ENCODE peak calls at places on chromosomes 2 and 18, in eight cellular contexts. Z, D, T, J, O, S, U and A are unnamed samples.

GRCh38 chr2:199861116-199861774 is 10.3 kb upstream of the FTCDNL1 start:
- DNase-seq in Z (no peak), D (no peak), T (peak), J (no peak), O (no peak), S (no peak), U (no peak), A (no peak)

GRCh38 chr2:104046466-104046865 is 807.4 kb upstream of the POU3F3 start:
- DNase-seq in Z (no peak), D (no peak), T (no peak), J (no peak), O (no peak), S (no peak), U (no peak), A (no peak)

GRCh38 chr2:108637304-108637669 is 82.0 kb upstream of the RANBP2 start:
- DNase-seq in Z (no peak), D (peak), T (no peak), J (no peak), O (no peak), S (no peak), U (no peak), A (peak)

GRCh38 chr2:105866439-105867170 is 121.9 kb downstream of the NCK2 start:
- DNase-seq in Z (no peak), D (no peak), T (no peak), J (no peak), O (no peak), S (no peak), U (no peak), A (no peak)

GRCh38 chr2:45302011-45302325 is 292.7 kb upstream of the SIX2 start:
- DNase-seq in Z (no peak), D (no peak), T (peak), J (no peak), O (no peak), S (no peak), U (no peak), A (no peak)

GRCh38 chr2:137161250-137161649 is 395.9 kb downstream of the THSD7B start:
- DNase-seq in Z (no peak), D (no peak), T (no peak), J (no peak), O (no peak), S (no peak), U (no peak), A (no peak)

GRCh38 chr2:62597323-62597722 is 91.3 kb upstream of the TMEM17 start:
- DNase-seq in Z (no peak), D (no peak), T (no peak), J (no peak), O (no peak), S (no peak), U (no peak), A (no peak)

GRCh38 chr18:9612215-9612830 is 2.0 kb downstream of the PPP4R1 start:
- DNase-seq in Z (peak), D (no peak), T (peak), J (no peak), O (no peak), S (no peak), U (no peak), A (no peak)

GRCh38 chr18:50441518-50441917 is 66.7 kb downstream of the SKA1 start:
- DNase-seq in Z (no peak), D (no peak), T (peak), J (no peak), O (no peak), S (no peak), U (no peak), A (no peak)

GRCh38 chr2:237299897-237300296 is 114.1 kb downstream of the COL6A3 start:
- DNase-seq in Z (no peak), D (no peak), T (no peak), J (no peak), O (no peak), S (no peak), U (no peak), A (no peak)

GRCh38 chr2:221676566-221677172 is 104.6 kb upstream of the EPHA4 start:
- DNase-seq in Z (no peak), D (no peak), T (no peak), J (no peak), O (no peak), S (no peak), U (no peak), A (no peak)

GRCh38 chr2:126905991-126906390 is 7.3 kb downstream of the TEX51 start:
- DNase-seq in Z (no peak), D (peak), T (no peak), J (no peak), O (no peak), S (peak), U (no peak), A (no peak)

GRCh38 chr2:222978850-222979249 is 73.1 kb upstream of the KCNE4 start:
- DNase-seq in Z (no peak), D (no peak), T (no peak), J (no peak), O (no peak), S (no peak), U (no peak), A (no peak)

GRCh38 chr18:57624988-57625387 is 3.4 kb upstream of the NARS1 start:
- DNase-seq in Z (no peak), D (no peak), T (no peak), J (no peak), O (no peak), S (no peak), U (no peak), A (no peak)

GRCh38 chr2:172440795-172441194 is 13.4 kb downstream of the ITGA6 start:
- DNase-seq in Z (no peak), D (no peak), T (no peak), J (no peak), O (no peak), S (no peak), U (no peak), A (no peak)

GRCh38 chr2:66233981-66234380 is 200.9 kb upstream of the MEIS1 start:
- DNase-seq in Z (no peak), D (no peak), T (no peak), J (no peak), O (no peak), S (no peak), U (no peak), A (no peak)